ENCODE peak calls at places on chromosomes 7 and 10, in seven cellular contexts. N is H9, J is fibroblast of pulmonary artery, I is heart right ventricle, Y is fibroblast of mammary gland, U is endothelial cell of umbilical vein, F is GM13976. W is an unnamed sample.

GRCh38 chr7:30899066-30899465 is 12.6 kb upstream of the AQP1 start:
- DNase-seq in N (no peak), J (no peak), I (no peak), Y (no peak), U (no peak), F (no peak), W (no peak)

GRCh38 chr10:86316990-86317389 is 49.6 kb downstream of the GRID1 start:
- DNase-seq in N (peak), J (no peak), I (no peak), Y (no peak), U (no peak), F (no peak), W (no peak)

GRCh38 chr7:55074008-55074499 is 55.2 kb downstream of the EGFR start:
- DNase-seq in N (peak), J (peak), I (no peak), Y (peak), U (peak), F (peak), W (no peak)

GRCh38 chr10:131638481-131639278 is 262.1 kb upstream of the PPP2R2D start:
- DNase-seq in N (no peak), J (no peak), I (no peak), Y (no peak), U (no peak), F (no peak), W (no peak)

GRCh38 chr10:29555091-29555745 is 79.6 kb downstream of the SVIL start:
- DNase-seq in N (no peak), J (no peak), I (no peak), Y (peak), U (no peak), F (no peak), W (no peak)

GRCh38 chr7:100476903-100477870 is 1.8 kb downstream of the TSC22D4 start:
- DNase-seq in N (peak), J (no peak), I (peak), Y (no peak), U (peak), F (peak), W (peak)

GRCh38 chr7:21550821-21551531 is 8.1 kb downstream of the DNAH11 start:
- DNase-seq in N (peak), J (no peak), I (no peak), Y (no peak), U (no peak), F (no peak), W (no peak)

GRCh38 chr10:70856454-70856853 is 31.9 kb downstream of the PCBD1 start:
- DNase-seq in N (no peak), J (peak), I (no peak), Y (no peak), U (no peak), F (no peak), W (no peak)

GRCh38 chr10:124872681-124873080 is 69.2 kb upstream of the ZRANB1 start:
- DNase-seq in N (no peak), J (no peak), I (no peak), Y (no peak), U (no peak), F (no peak), W (no peak)

GRCh38 chr10:124879136-124879535 is 62.8 kb upstream of the ZRANB1 start:
- DNase-seq in N (no peak), J (no peak), I (no peak), Y (no peak), U (no peak), F (no peak), W (no peak)

GRCh38 chr10:124878457-124878739 is 63.5 kb upstream of the ZRANB1 start:
- DNase-seq in N (no peak), J (no peak), I (no peak), Y (no peak), U (no peak), F (no peak), W (no peak)

GRCh38 chr10:124870854-124871425 is 69.3 kb downstream of the ABRAXAS2 start:
- DNase-seq in N (peak), J (no peak), I (no peak), Y (no peak), U (no peak), F (no peak), W (no peak)

GRCh38 chr10:124875596-124875995 is 66.3 kb upstream of the ZRANB1 start:
- DNase-seq in N (no peak), J (peak), I (no peak), Y (peak), U (peak), F (no peak), W (no peak)
- TF ChIP-seq CTCF in N (no peak), J (peak), I (no peak), Y (peak), U (no peak), F (no peak), W (no peak)

GRCh38 chr7:19448091-19448490 is 260.7 kb downstream of the POLR1F start:
- DNase-seq in N (no peak), J (no peak), I (no peak), Y (no peak), U (no peak), F (no peak), W (no peak)

DNA sequence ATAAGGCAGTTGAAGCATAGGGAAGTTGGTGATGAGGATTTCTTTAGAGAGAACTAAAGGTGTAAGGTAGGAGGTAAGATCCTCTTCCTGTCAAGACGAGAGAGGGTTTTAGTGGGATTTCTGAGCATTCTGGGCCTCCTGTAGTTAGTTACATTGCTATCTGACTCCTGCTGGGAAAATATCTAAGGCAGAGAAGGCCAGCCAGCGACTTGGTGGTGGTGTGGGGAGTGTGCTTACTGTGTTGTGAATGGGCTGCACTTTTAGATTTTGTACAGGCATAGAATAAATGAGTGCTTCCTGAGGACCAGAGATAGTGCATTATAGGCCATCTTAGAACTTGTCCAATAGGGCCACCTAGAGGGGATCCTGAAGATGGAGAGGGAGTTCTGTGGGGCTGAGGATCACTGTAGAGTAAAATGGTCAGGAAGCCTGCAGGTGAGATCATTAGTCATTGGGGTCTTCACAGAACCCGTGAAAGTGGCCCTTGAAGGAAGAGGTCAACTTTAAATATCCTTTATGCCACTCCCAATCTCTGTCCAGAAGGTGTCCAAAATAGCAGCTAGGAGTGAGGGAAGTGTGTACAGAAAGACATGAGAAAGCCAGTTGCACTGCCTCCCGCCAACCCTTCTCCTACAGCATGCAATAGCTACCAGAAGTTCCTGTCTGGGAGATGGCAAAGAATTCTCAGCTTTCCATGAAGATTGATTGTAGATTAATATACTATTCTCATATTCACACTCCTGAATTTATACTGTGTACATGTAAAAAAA is 266.6 kb downstream of the POLR1F start:
- DNase-seq in N (peak), J (peak), I (no peak), Y (peak), U (peak), F (peak), W (no peak)
- TF ChIP-seq CTCF in N (peak), J (peak), I (no peak), Y (peak), U (peak), F (peak), W (no peak)

GRCh38 chr7:141975806-141976523 is 2.4 kb upstream of the TAS2R38 start:
- DNase-seq in N (peak), J (peak), I (peak), Y (peak), U (peak), F (peak), W (peak)

GRCh38 chr7:141979611-141980010 is 6.0 kb upstream of the TAS2R38 start:
- DNase-seq in N (no peak), J (no peak), I (no peak), Y (no peak), U (no peak), F (no peak), W (no peak)

GRCh38 chr7:141978351-141978750 is 4.8 kb upstream of the TAS2R38 start:
- DNase-seq in N (no peak), J (no peak), I (no peak), Y (no peak), U (no peak), F (no peak), W (no peak)

GRCh38 chr7:141974831-141975230 is 1.3 kb upstream of the TAS2R38 start:
- DNase-seq in N (no peak), J (no peak), I (no peak), Y (peak), U (no peak), F (no peak), W (no peak)

GRCh38 chr7:141976524-141977245 is 3.1 kb upstream of the TAS2R38 start:
- DNase-seq in N (no peak), J (no peak), I (no peak), Y (no peak), U (no peak), F (no peak), W (no peak)
- TF ChIP-seq CTCF in N (no peak), J (no peak), I (no peak), Y (no peak), U (no peak), F (no peak), W (no peak)

GRCh38 chr7:27627146-27627545 is 35.5 kb downstream of the HIBADH start:
- DNase-seq in N (no peak), J (no peak), I (no peak), Y (no peak), U (no peak), F (no peak), W (no peak)
- TF ChIP-seq CTCF in N (no peak), J (no peak), I (no peak), Y (no peak), U (no peak), F (no peak), W (no peak)

GRCh38 chr10:126013489-126014281 is 117.3 kb downstream of the FANK1 start:
- DNase-seq in N (peak), J (peak), I (no peak), Y (peak), U (peak), F (peak), W (no peak)
- TF ChIP-seq CTCF in N (peak), J (no peak), I (no peak), Y (no peak), U (no peak), F (no peak), W (no peak)

GRCh38 chr10:133048306-133048705 is 39.4 kb upstream of the ADGRA1 start:
- DNase-seq in N (no peak), J (no peak), I (no peak), Y (no peak), U (no peak), F (no peak), W (no peak)

GRCh38 chr10:133043541-133044225 is 44.0 kb upstream of the ADGRA1 start:
- DNase-seq in N (no peak), J (no peak), I (no peak), Y (no peak), U (no peak), F (no peak), W (no peak)

GRCh38 chr10:133047526-133047925 is 40.2 kb upstream of the ADGRA1 start:
- DNase-seq in N (no peak), J (no peak), I (no peak), Y (no peak), U (no peak), F (no peak), W (no peak)

GRCh38 chr10:133044502-133044901 is 43.2 kb upstream of the ADGRA1 start:
- DNase-seq in N (no peak), J (peak), I (peak), Y (no peak), U (no peak), F (no peak), W (no peak)

GRCh38 chr10:133045556-133046483 is 41.9 kb upstream of the ADGRA1 start:
- DNase-seq in N (no peak), J (no peak), I (no peak), Y (no peak), U (no peak), F (no peak), W (no peak)
- TF ChIP-seq CTCF in N (no peak), J (no peak), I (no peak), Y (no peak), U (no peak), F (no peak), W (no peak)

W was measured in coronary artery.